ENCODE peak calls at places on chromosome 10, in ten cellular contexts. D is astrocyte, E is choroid plexus epithelial cell, N is fibroblast of lung, P is fibroblast of pulmonary artery, Q is cardiac fibroblast, I is psoas muscle, G is lung, J is pancreas, L is dorsolateral prefrontal cortex. Z is an unnamed sample.
A peak's percentile ranks its signal among the peaks of the same experiment; 100 is the strongest.

GRCh38 chr10:77247076-77247561 is 390.5 kb downstream of the KCNMA1 start:
- DNase-seq in L (no peak), Q (peak; percentile 85), P (peak; percentile 90), D (peak; percentile 77), N (peak; percentile 83), J (peak; percentile 19), I (no peak), E (peak; percentile 92), G (no peak), Z (no peak)

GRCh38 chr10:109902992-109903947 is 20.0 kb downstream of the XPNPEP1 start:
- DNase-seq in E (peak; percentile 60), I (no peak), P (no peak), N (peak; percentile 40), J (peak; percentile 63), Q (peak; percentile 39), G (no peak), D (no peak), L (peak; percentile 79), Z (no peak)

GRCh38 chr10:68253356-68253755 is 21.4 kb upstream of the ATOH7 start:
- DNase-seq in G (no peak), D (no peak), P (no peak), J (no peak), L (no peak), Q (no peak), N (no peak), E (no peak), I (no peak), Z (no peak)

GRCh38 chr10:121935702-121936101 is 7.9 kb upstream of the ATE1 start:
- DNase-seq in E (no peak), N (no peak), Q (no peak), L (no peak), P (no peak), J (peak; percentile 18), G (no peak), I (no peak), D (no peak), Z (no peak)

GRCh38 chr10:99965700-99966099 is 44.0 kb downstream of the DNMBP start:
- DNase-seq in D (peak; percentile 59), N (no peak), L (no peak), G (no peak), J (no peak), Q (peak; percentile 41), P (peak; percentile 58), I (no peak), E (peak; percentile 45), Z (no peak)

GRCh38 chr10:72058989-72059842 is 29.1 kb downstream of the SPOCK2 start:
- DNase-seq in N (peak; percentile 9), I (no peak), E (no peak), D (no peak), Q (peak; percentile 22), P (peak; percentile 30), L (no peak), G (no peak), J (no peak), Z (no peak)

GRCh38 chr10:71476249-71477011 is 79.7 kb downstream of the CDH23 start:
- DNase-seq in N (no peak), Q (no peak), I (no peak), D (no peak), E (no peak), L (no peak), P (no peak), G (no peak), J (peak; percentile 21), Z (no peak)

GRCh38 chr10:19629559-19629958 is 186.7 kb upstream of the PLXDC2 start:
- DNase-seq in I (peak; percentile 68), J (peak; percentile 5), N (peak; percentile 82), E (peak; percentile 93), Q (peak; percentile 80), D (peak; percentile 37), P (peak; percentile 83), G (no peak), L (no peak), Z (no peak)

DNA sequence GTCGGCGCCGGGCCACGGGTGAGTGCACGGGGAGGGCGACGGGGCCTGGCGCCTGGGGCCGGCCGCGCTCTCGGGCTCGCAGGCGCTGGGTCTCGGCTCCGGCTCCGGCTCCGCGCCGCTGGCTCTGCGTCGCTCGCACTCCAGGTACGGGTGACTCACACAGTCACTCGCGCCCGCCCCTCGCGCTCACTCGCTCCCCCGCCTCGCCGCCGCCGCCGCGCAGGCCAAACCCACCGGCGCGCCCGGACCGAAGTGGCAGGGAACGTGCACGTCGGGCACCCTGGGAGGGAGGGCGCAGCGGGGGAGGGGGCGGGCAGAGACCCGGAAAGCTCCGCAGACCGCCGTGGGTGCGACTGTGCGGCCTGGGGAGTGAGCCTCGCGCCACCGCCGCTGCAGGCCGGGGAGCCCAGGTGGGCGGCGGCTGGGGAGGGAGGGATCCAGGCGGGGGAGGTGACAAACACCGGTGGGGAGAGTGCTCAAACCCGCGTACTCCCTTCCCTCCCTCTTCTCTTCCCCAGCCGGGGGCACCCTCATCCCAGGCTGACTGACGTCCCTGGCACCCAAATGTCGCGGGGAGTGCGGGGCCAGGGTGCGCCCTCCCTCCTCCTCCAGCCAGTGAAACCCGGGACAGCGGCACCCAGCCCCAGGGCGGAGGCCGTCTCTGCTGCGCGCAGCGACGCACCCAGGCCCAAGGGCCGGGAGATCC is 277.0 kb upstream of the NEBL start:
- DNase-seq in N (no peak), D (no peak), P (peak; percentile 24), E (peak; percentile 23), L (peak; percentile 76), G (peak; percentile 88), Q (peak; percentile 20), I (peak; percentile 29), J (peak; percentile 88), Z (no peak)
- H3K4me3 ChIP-seq in N (peak overlapping the region; percentile 43), D (peak overlapping the region; percentile 59), P (peak overlapping the region; percentile 66), E (peak overlapping the region; percentile 77), L (peak overlapping the region; percentile 77), G (peak overlapping the region; percentile 74), Q (peak overlapping the region; percentile 53), I (peak overlapping the region; percentile 61), J (peak overlapping the region; percentile 81), Z (peak overlapping the region; percentile 34)

DNA sequence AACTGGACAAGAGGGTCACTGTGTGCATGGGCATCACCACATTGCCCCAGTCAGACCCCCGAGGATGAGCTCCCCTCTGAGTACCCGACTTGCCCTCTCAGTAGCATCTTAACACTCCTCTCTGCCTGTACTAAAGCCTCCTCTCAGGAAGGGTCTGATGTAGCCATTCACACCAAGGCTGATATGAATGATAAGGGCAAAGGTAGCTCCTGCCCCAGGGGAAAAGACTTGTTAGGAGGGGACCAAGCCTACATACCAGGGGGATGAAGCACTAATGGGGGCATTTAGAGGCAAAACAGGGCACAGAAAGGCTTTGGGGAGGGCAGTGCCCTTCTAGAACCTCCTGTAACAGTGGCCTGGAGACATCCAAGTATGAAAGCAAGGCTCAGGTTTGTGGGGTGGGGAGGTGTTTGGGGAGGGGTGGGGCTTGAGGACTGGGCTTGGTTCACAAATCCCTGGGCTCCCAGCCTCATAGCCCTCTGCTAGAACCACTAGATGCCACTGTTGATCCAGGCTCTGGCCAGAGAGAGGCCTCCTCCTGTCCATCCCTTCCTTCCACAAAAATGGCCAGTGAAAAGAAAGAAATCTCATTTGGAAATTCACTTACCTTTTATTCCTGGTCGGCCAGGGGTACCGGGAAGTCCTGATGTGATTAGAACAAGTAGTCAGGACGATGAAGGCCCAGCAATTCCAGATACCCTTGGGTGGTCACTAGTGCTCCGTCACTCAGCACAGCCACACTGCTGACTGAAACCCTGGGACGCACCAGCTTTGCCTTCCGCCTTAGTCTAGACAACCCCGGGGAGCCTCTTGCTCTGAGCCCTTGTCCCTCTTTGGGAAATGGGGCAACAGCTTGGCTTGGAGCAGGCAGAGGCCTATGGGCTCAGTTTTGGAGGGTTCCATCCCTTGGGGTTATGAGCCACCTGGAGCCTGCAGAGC is 40.3 kb downstream of the COL17A1 start:
- DNase-seq in G (peak; percentile 59), L (peak; percentile 25), N (peak; percentile 77), I (no peak), E (peak; percentile 91), D (peak; percentile 44), P (peak; percentile 87), J (no peak), Q (peak; percentile 86), Z (no peak)
- TF ChIP-seq CTCF in G (no peak), L (peak; percentile 87), N (peak; percentile 84), I (peak; percentile 52), E (peak; percentile 93), D (peak; percentile 78), P (peak; percentile 90), J (peak; percentile 22), Q (peak; percentile 88), Z (peak; percentile 79)

DNA sequence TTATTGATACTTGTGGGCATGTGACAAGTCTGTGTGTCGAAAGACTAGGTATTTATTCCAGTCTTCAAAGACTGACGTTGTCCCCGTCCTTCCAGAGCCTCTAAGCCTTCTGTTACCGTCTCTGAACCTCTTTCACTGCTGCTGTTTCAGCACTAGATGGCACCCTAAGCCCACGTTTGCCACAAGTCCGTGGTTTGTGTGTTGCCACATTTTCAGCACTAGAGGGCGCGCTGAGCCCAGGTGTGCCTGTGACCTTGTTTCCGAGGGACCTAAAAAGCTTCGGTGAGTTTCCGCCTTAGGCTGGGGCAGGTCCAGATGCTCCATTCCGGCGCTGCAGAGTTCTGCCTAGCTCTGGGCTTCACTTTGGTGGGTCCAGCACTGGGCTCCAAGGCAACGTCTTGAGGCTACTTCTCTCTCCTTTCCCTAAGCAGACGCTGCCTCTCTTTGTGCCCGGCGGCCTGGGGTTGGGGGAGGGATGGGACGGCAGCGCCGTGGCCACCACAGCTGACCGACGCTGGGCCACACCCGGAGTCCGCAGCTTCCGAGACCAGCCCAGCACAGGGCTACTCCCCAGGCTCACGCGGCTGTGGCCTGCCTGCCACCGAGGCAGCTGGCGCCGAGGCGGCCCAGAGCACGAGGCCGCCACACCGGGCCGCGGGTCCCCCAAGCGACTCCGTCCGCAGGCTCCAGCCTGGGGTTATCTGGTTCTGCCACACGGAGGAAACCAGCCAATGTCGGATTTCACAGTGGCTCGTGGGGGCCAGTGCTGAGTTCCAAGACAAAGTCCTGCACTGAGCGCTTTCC is 520.2 kb downstream of the REEP3 start:
- DNase-seq in E (peak; percentile 88), N (peak; percentile 75), Q (peak; percentile 83), L (peak; percentile 61), G (peak; percentile 84), D (peak; percentile 26), I (peak; percentile 60), J (peak; percentile 72), P (peak; percentile 83), Z (peak; percentile 24)
- H3K4me3 ChIP-seq in E (peak overlapping the region; percentile 47), N (peak overlapping the region; percentile 40), Q (peak overlapping the region; percentile 31), L (no peak overlapping the region), G (peak overlapping the region; percentile 2), D (peak overlapping the region; percentile 41), I (peak overlapping the region; percentile 13), J (peak overlapping the region; percentile 47), P (peak overlapping the region; percentile 46), Z (peak overlapping the region; percentile 47)

GRCh38 chr10:59808896-59809643 is 55.8 kb upstream of the MRLN start:
- DNase-seq in G (peak; percentile 75), D (peak; percentile 38), E (peak; percentile 82), J (peak; percentile 58), L (peak; percentile 74), P (peak; percentile 70), N (peak; percentile 50), Q (peak; percentile 77), I (peak; percentile 78), Z (no peak)

GRCh38 chr10:59805043-59805442 is 51.8 kb upstream of the MRLN start:
- DNase-seq in G (no peak), E (peak; percentile 62), N (peak; percentile 12), P (peak; percentile 30), L (peak; percentile 31), I (peak; percentile 20), J (peak; percentile 28), Q (peak; percentile 51), D (no peak), Z (no peak)

GRCh38 chr10:59812541-59813122 is 59.4 kb upstream of the MRLN start:
- DNase-seq in D (no peak), J (no peak), L (no peak), N (no peak), Q (no peak), G (no peak), I (no peak), E (no peak), P (no peak), Z (no peak)

GRCh38 chr10:59807629-59808620 is 54.7 kb upstream of the MRLN start:
- DNase-seq in N (no peak), Q (no peak), D (no peak), G (peak; percentile 51), L (no peak), P (no peak), I (peak; percentile 44), E (no peak), J (no peak), Z (no peak)

GRCh38 chr10:59809644-59809974 is 56.4 kb upstream of the MRLN start:
- DNase-seq in G (no peak), D (no peak), N (no peak), I (no peak), L (no peak), E (no peak), J (no peak), Q (no peak), P (no peak), Z (no peak)
- TF ChIP-seq CTCF in G (no peak), D (no peak), N (no peak), I (no peak), L (no peak), E (no peak), J (no peak), Q (no peak), P (no peak), Z (no peak)

Z was measured in AG04449.